ENCODE peak calls at places on chromosomes 13 and 19, in eight cellular contexts. L is type B pancreatic cell, X is Calu3, K is fibroblast of the aortic adventitia, P is upper lobe of left lung, S is mucosa of descending colon, I is heart left ventricle, J is GM12865. F is an unnamed sample.

GRCh38 chr19:12666305-12667048 is at the start of the genes MAN2B1 and WDR83:
- DNase-seq in L (peak; percentile 81), X (peak; percentile 74), K (peak; percentile 34), P (peak; percentile 82), S (peak; percentile 83), I (peak; percentile 81), J (peak; percentile 83), F (peak; percentile 83)

GRCh38 chr13:36891752-36892151 is 28.3 kb downstream of the SMAD9 start:
- DNase-seq in L (no peak), X (no peak), K (peak; percentile 49), P (no peak), S (no peak), I (no peak), J (no peak), F (no peak)

GRCh38 chr13:109205315-109205714 is 575.9 kb downstream of the MYO16 start:
- DNase-seq in L (no peak), X (no peak), K (no peak), P (no peak), S (no peak), I (no peak), J (no peak), F (no peak)

GRCh38 chr13:97978661-97979450 is 25.4 kb downstream of the IPO5 start:
- DNase-seq in L (no peak), X (no peak), K (peak; percentile 43), P (no peak), S (no peak), I (no peak), J (no peak), F (no peak)

GRCh38 chr13:73991384-73991783 is 142.8 kb downstream of the KLF12 start:
- DNase-seq in L (no peak), X (no peak), K (no peak), P (no peak), S (no peak), I (no peak), J (peak; percentile 26), F (no peak)

GRCh38 chr13:35865341-35866240 is 265.6 kb downstream of the DCLK1 start:
- DNase-seq in L (no peak), X (peak; percentile 43), K (no peak), P (peak; percentile 60), S (no peak), I (no peak), J (no peak), F (no peak)

GRCh38 chr13:28753208-28753892 is 34.6 kb upstream of the SLC46A3 start:
- DNase-seq in L (no peak), X (peak; percentile 30), K (peak; percentile 95), P (peak; percentile 83), S (peak; percentile 62), I (peak; percentile 54), J (no peak), F (no peak)

GRCh38 chr19:45136507-45137178 is 24.1 kb downstream of the NKPD1 start:
- DNase-seq in L (no peak), X (no peak), K (no peak), P (no peak), S (no peak), I (no peak), J (peak; percentile 72), F (no peak)

GRCh38 chr13:87042946-87043345 is 628.2 kb upstream of the SLITRK5 start:
- DNase-seq in L (no peak), X (no peak), K (no peak), P (no peak), S (no peak), I (no peak), J (no peak), F (no peak)

GRCh38 chr13:61989984-61990383 is 574.3 kb upstream of the PCDH20 start:
- DNase-seq in L (no peak), X (no peak), K (no peak), P (no peak), S (no peak), I (no peak), J (no peak), F (no peak)

GRCh38 chr13:111050539-111050879 is 64.6 kb upstream of the ARHGEF7 start:
- DNase-seq in L (no peak), X (no peak), K (no peak), P (no peak), S (no peak), I (no peak), J (no peak), F (no peak)
- TF ChIP-seq CTCF in L (no peak), X (no peak), K (no peak), P (no peak), S (no peak), I (peak; percentile 1), J (no peak), F (no peak)

DNA sequence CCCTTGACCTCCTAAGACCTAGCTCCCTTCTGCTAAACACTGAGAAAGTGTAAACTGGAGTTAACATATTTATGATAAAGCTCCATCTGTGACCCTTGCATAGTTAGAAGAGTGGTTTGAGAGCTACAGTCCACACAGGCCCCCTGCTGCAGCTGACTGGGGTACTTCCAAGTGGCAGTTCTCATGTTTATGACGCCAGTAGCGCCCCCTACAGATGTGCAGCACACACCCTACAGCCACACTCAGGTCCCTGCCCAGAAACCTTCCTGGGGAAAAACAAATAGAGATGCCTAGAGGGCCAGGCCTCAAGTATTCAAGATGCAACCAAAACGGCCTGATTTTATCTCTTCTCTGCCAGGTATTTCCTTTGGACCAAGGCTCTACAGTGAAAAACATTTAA is 553.2 kb downstream of the EFNB2 start:
- DNase-seq in L (no peak), X (no peak), K (no peak), P (no peak), S (no peak), I (no peak), J (no peak), F (no peak)
- TF ChIP-seq CTCF in L (no peak), X (no peak), K (no peak), P (no peak), S (no peak), I (no peak), J (no peak), F (no peak)

GRCh38 chr13:77509221-77509620 is 26.3 kb upstream of the SCEL start:
- DNase-seq in L (no peak), X (no peak), K (peak; percentile 47), P (no peak), S (no peak), I (no peak), J (no peak), F (no peak)
- TF ChIP-seq CTCF in L (no peak), X (no peak), K (no peak), P (no peak), S (no peak), I (no peak), J (no peak), F (no peak)

GRCh38 chr19:29724102-29724641 is 9.1 kb upstream of the C19orf12 start:
- DNase-seq in L (no peak), X (no peak), K (no peak), P (no peak), S (no peak), I (no peak), J (peak; percentile 26), F (no peak)
- TF ChIP-seq CTCF in L (peak; percentile 9), X (no peak), K (no peak), P (no peak), S (no peak), I (no peak), J (no peak), F (no peak)

DNA sequence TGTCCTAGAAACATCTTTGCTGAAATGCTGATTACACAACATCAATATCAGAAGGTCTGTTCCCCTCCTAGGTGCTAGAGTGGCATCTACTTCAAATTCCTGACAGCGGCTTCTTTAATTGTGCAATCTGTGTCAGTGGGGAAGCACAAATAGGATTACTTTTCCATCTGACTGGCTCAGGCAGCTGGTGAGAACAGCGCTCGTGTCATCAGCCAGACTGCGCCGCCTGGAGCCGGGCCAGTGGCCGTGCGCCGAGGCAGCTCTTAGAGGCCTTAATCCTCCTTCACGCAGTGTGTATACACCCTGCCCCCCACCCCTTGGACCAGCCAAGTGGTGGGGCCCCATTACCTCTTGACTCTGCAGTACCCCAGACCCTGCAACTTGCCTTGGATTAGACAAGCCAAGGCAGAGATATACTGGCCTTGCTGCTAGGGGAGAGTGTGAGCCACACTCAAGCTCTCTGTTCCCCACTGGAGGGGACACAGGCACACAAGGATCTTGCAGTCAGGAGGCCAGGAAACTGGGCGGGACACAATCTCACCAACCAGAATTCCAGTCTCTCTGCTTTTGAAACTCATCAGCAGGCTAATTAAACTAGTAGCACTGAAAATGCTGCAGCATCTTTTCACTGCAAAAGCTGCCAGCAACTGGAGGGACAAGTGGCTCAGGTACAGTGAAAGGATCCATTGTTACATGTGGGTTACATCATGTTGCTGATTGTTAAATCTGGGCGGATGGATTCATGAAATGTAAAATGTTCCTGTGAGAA is 48.9 kb upstream of the EPHX3 start:
- DNase-seq in L (no peak), X (peak; percentile 32), K (peak; percentile 86), P (peak; percentile 82), S (peak; percentile 62), I (peak; percentile 83), J (no peak), F (no peak)
- TF ChIP-seq CTCF in L (no peak), X (no peak), K (peak; percentile 17), P (peak; percentile 35), S (no peak), I (peak; percentile 18), J (no peak), F (no peak)